ENCODE peak calls at places on chromosome 19, in five cellular contexts. R is stomach, X is foreskin fibroblast, B is kidney epithelial cell, V is adrenal gland. G is an unnamed sample.

GRCh38 chr19:38375748-38376147 is 1.4 kb downstream of the PSMD8 start:
- DNase-seq in R (no peak), X (peak), B (no peak), V (no peak), G (no peak)

GRCh38 chr19:55461974-55462628 is 659 bp upstream of the ISOC2 start:
- DNase-seq in R (no peak), X (peak), B (no peak), V (no peak), G (no peak)

GRCh38 chr19:44401108-44401786 is at the start of gene ZNF285:
- DNase-seq in R (peak), X (peak), B (peak), V (peak), G (peak)

GRCh38 chr19:2477732-2478191 is 1.8 kb downstream of the GADD45B start:
- DNase-seq in R (no peak), X (peak), B (no peak), V (no peak), G (no peak)

GRCh38 chr19:15836595-15837398 is 21.3 kb upstream of the OR10H1 start:
- DNase-seq in R (peak), X (peak), B (peak), V (peak), G (peak)

GRCh38 chr19:49677232-49677881 is at the start of gene PRMT1:
- DNase-seq in R (no peak), X (peak), B (no peak), V (peak), G (no peak)

GRCh38 chr19:5222178-5222577 is 118.4 kb downstream of the PTPRS start:
- DNase-seq in R (no peak), X (no peak), B (no peak), V (no peak), G (no peak)

GRCh38 chr19:31285744-31286143 is 63.5 kb downstream of the TSHZ3 start:
- DNase-seq in R (no peak), X (peak), B (no peak), V (peak), G (no peak)

GRCh38 chr19:2546128-2547032 is 70.5 kb downstream of the GADD45B start:
- DNase-seq in R (peak), X (no peak), B (no peak), V (peak), G (no peak)

GRCh38 chr19:30598688-30599087 is 226.5 kb downstream of the ZNF536 start:
- DNase-seq in R (no peak), X (no peak), B (no peak), V (no peak), G (no peak)

GRCh38 chr19:55441692-55442321 is 1.3 kb downstream of the SHISA7 start:
- DNase-seq in R (no peak), X (no peak), B (no peak), V (no peak), G (no peak)

GRCh38 chr19:55467236-55468053 is 2.9 kb upstream of the C19orf85 start:
- DNase-seq in R (peak), X (peak), B (no peak), V (no peak), G (no peak)

GRCh38 chr19:29446331-29446730 is 79.5 kb upstream of the VSTM2B start:
- DNase-seq in R (no peak), X (no peak), B (no peak), V (no peak), G (no peak)

GRCh38 chr19:38290631-38291147 is 13.4 kb upstream of the C19orf33 start:
- DNase-seq in R (peak), X (peak), B (peak), V (no peak), G (peak)

GRCh38 chr19:4473708-4474503 is 1.8 kb downstream of the HDGFL2 start:
- DNase-seq in R (no peak), X (peak), B (no peak), V (no peak), G (no peak)

GRCh38 chr19:46133777-46134231 is 9.3 kb upstream of the IGFL3 start:
- DNase-seq in R (no peak), X (peak), B (no peak), V (no peak), G (no peak)

GRCh38 chr19:46481187-46481586 is 9.8 kb upstream of the PNMA8A start:
- DNase-seq in R (no peak), X (peak), B (no peak), V (no peak), G (no peak)

GRCh38 chr19:29845576-29846176 is 33.9 kb downstream of the CCNE1 start:
- DNase-seq in R (no peak), X (peak), B (no peak), V (peak), G (no peak)

GRCh38 chr19:3357731-3358391 is 8.5 kb upstream of the NFIC start:
- DNase-seq in R (no peak), X (peak), B (no peak), V (peak), G (no peak)

GRCh38 chr19:15629003-15629880 is 11.5 kb upstream of the CYP4F3 start:
- DNase-seq in R (peak), X (peak), B (no peak), V (peak), G (peak)

GRCh38 chr19:44726465-44726864 is 22.0 kb upstream of the BCL3 start:
- DNase-seq in R (no peak), X (no peak), B (no peak), V (no peak), G (no peak)

GRCh38 chr19:54952591-54953344 is 5.4 kb upstream of the NLRP7 start:
- DNase-seq in R (no peak), X (no peak), B (no peak), V (no peak), G (peak)

GRCh38 chr19:17860993-17861360 is 1.3 kb downstream of the RPL18A start:
- DNase-seq in R (no peak), X (no peak), B (no peak), V (no peak), G (no peak)

GRCh38 chr19:7564866-7565265 is 29.3 kb downstream of the PNPLA6 start:
- DNase-seq in R (no peak), X (no peak), B (no peak), V (no peak), G (no peak)

GRCh38 chr19:47026889-47027288 is 7.3 kb downstream of the NPAS1 start:
- DNase-seq in R (no peak), X (no peak), B (no peak), V (no peak), G (no peak)

GRCh38 chr19:55310498-55310897 is 14.6 kb downstream of the TMEM150B start:
- DNase-seq in R (no peak), X (no peak), B (no peak), V (no peak), G (no peak)

GRCh38 chr19:1970003-1970805 is 29.2 kb downstream of the CSNK1G2 start:
- DNase-seq in R (no peak), X (no peak), B (no peak), V (no peak), G (peak)

GRCh38 chr19:5219551-5220304 is 120.9 kb downstream of the PTPRS start:
- DNase-seq in R (no peak), X (no peak), B (no peak), V (no peak), G (no peak)

GRCh38 chr19:2016041-2016807 is 710 bp upstream of the BTBD2 start:
- DNase-seq in R (peak), X (peak), B (no peak), V (peak), G (peak)

DNA sequence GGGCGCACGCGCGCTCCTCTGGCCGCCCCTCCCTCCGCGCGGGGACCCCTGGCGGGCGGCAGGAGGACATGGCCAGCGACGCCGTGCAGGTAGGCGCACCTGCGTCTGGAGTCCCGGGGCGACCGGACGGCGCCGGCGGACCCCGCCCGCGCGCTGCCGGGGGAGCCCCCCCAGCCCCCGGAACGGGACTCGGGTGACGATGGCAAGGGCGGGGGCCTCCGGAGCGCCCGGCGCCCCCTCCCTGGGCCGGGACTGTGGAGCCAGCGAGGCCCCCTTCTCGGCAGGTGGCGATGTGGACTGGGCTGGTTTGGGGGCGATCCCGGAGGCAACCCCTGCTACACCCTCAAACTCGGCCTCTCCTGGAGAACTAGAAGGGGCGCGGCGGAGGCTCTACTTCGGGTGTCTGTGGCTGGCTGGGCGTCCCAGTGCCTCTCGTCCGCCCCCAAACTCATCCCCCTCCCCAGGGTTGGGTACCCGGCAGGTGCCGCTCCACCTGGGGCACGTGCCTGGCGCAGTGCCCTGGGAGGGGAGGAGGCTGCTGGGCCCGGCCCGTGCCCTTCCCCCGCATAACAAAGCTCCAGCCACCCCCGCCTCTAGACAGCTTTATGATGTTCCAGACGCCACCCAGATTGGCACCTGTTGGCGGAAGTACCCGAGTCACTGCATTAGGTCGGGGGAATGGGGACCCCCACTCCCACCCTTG is 499 bp downstream of the PKN1 start:
- DNase-seq in R (peak), X (peak), B (no peak), V (no peak), G (no peak)
- TF ChIP-seq CTCF in R (no peak), X (no peak), B (no peak), V (no peak), G (no peak)

DNA sequence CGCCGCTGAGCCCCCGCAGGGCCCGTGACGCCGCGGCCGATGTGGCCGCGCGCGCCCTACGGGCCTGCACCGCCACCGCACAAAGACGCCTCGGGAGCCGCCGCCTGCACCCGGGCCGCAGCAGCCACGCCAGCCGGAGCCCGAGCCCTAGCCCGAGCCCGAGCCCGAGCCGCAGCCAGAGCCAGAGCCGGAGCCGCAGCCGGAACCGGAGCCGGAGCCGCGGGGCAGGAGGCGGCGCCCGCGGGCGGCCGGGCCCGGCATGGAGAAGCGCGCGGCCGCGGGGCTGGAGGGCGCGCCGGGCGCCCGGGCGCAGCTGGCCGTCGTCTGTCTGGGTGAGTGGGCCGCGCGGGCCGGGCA is 375 bp downstream of the LRP3 start:
- DNase-seq in R (no peak), X (peak), B (no peak), V (no peak), G (no peak)
- H3K4me3 ChIP-seq in R (peak), X (peak), B (peak), V (no peak), G (peak)

GRCh38 chr19:48152552-48152951 is 17.6 kb downstream of the LIG1 start:
- DNase-seq in R (peak), X (peak), B (no peak), V (peak), G (peak)

GRCh38 chr19:48154003-48154402 is 16.1 kb downstream of the LIG1 start:
- DNase-seq in R (no peak), X (no peak), B (no peak), V (no peak), G (no peak)

GRCh38 chr19:48158210-48158790 is 11.8 kb downstream of the LIG1 start:
- DNase-seq in R (no peak), X (no peak), B (no peak), V (no peak), G (no peak)
- TF ChIP-seq CTCF in R (no peak), X (no peak), B (no peak), V (no peak), G (no peak)

DNA sequence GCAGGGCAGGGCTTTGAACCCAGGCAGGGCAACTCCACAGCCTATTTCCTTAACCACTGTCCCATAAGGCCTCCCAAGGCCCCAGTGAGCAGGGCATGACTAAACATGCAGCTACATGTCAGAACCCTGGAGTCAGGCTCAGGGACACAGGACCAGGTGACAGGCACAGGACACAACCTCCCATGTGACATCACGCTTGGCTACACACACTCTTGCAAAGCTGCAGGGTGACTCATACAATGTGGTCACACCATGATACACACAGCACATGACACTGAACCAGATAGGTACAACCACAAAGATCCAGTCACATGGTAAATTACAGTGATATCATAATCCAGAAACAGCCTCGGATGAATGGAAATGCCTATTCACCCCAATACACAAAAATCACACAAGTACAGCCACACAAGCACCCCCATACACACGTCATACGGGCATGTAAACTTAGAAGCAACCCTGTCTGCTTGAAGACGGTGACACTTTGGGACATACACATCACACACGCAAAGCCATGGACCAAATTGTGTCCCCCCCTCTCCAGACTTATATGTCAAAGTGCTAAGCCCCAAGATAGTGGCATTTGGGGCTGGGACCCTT is 14.5 kb downstream of the KLK4 start:
- DNase-seq in R (no peak), X (peak), B (peak), V (peak), G (no peak)
- H3K4me3 ChIP-seq in R (no peak), X (no peak), B (no peak), V (no peak), G (no peak)

DNA sequence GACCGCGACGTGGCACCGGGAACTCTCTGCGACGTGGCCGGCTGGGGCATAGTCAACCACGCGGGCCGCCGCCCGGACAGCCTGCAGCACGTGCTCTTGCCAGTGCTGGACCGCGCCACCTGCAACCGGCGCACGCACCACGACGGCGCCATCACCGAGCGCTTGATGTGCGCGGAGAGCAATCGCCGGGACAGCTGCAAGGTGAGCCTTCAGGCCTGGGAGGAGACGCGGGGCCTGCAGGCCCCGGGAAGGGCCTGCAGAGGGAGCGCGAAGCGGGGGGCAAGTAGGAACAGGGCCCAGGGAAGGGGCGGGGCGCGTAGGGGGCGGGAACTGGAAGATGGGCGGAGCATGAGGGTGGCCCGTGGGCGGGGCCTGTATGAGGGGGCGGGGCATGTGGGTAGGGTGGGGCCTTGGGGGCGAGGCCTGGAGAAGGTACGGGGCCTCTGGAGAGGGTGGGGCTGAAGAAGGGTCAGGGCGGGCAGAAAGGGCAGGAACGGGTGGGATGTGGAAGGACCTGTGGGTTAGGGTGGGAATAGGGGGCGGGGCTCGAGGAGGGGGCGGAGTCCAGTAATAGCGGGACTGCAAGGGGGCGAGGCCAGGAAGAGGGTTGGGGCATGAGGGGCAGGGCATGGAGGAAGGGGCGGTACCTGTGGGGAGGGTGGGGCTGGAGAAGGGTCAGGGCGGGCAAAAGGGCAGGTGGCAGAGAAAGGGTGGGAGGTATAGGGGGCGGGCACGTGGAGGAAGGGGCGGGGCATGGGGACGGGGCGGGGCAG is 2.5 kb downstream of the CFD start:
- DNase-seq in R (no peak), X (peak), B (no peak), V (peak), G (no peak)
- TF ChIP-seq CTCF in R (no peak), X (no peak), B (peak), V (no peak), G (no peak)

DNA sequence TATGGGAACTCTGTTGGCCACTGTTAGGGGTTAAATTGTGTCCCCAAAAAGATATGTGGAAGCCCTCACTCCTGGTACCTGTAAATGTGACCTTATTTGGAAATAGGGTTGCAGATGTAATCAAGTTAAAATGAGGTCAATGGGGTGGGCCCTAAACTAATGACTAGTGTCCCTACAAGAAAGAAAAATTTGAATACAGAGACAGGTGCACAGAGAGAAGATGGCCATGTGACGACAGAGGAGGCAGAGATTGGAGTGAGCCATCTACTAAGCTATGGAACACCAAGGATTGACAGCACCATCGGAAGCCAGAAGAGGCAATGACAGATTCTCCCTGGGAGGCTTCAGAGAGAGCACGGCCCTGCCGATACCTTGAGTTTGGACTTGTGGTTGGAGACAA is 16.5 kb downstream of the POU2F2 start:
- DNase-seq in R (no peak), X (no peak), B (no peak), V (no peak), G (no peak)
- H3K4me3 ChIP-seq in R (no peak), X (no peak), B (no peak), V (no peak), G (no peak)